ENCODE peak calls at places on chromosome 18, in eight cellular contexts. R, W, D, B, I, M, F and C are unnamed samples.

GRCh38 chr18:22551536-22552151 is 133.9 kb upstream of the CTAGE1 start:
- DNase-seq in R (no peak), W (no peak), D (no peak), B (no peak), I (no peak), M (no peak), F (no peak), C (no peak)

GRCh38 chr18:62399781-62400308 is 74.7 kb downstream of the TNFRSF11A start:
- DNase-seq in R (peak; percentile 84), W (no peak), D (no peak), B (no peak), I (no peak), M (peak; percentile 42), F (no peak), C (no peak)

GRCh38 chr18:59885579-59886163 is 14.1 kb upstream of the PMAIP1 start:
- DNase-seq in R (no peak), W (no peak), D (no peak), B (no peak), I (peak; percentile 70), M (no peak), F (no peak), C (no peak)

GRCh38 chr18:37712776-37713175 is 147.2 kb upstream of the CELF4 start:
- DNase-seq in R (no peak), W (no peak), D (no peak), B (no peak), I (no peak), M (no peak), F (no peak), C (no peak)

GRCh38 chr18:63119647-63120046 is 199.9 kb downstream of the BCL2 start:
- DNase-seq in R (no peak), W (no peak), D (no peak), B (no peak), I (no peak), M (peak; percentile 62), F (no peak), C (no peak)

GRCh38 chr18:11987527-11987926 is 6.2 kb downstream of the IMPA2 start:
- DNase-seq in R (no peak), W (peak; percentile 55), D (no peak), B (no peak), I (no peak), M (no peak), F (no peak), C (no peak)

GRCh38 chr18:51151568-51152511 is 45.6 kb downstream of the MEX3C start:
- DNase-seq in R (no peak), W (no peak), D (peak; percentile 85), B (no peak), I (no peak), M (peak; percentile 10), F (peak; percentile 28), C (no peak)

GRCh38 chr18:58682429-58683069 is 11.3 kb downstream of the MALT1 start:
- DNase-seq in R (peak; percentile 66), W (no peak), D (no peak), B (peak; percentile 52), I (peak; percentile 85), M (peak; percentile 55), F (no peak), C (no peak)

GRCh38 chr18:73768043-73768442 is 379.6 kb downstream of the FBXO15 start:
- DNase-seq in R (no peak), W (no peak), D (no peak), B (no peak), I (no peak), M (no peak), F (no peak), C (no peak)

GRCh38 chr18:61865466-61866165 is 27.2 kb downstream of the RNF152 start:
- DNase-seq in R (no peak), W (no peak), D (no peak), B (no peak), I (no peak), M (peak; percentile 76), F (no peak), C (no peak)

GRCh38 chr18:48902856-48903601 is 47.7 kb downstream of the SMAD7 start:
- DNase-seq in R (peak; percentile 39), W (peak; percentile 90), D (no peak), B (peak; percentile 81), I (peak; percentile 80), M (no peak), F (no peak), C (peak; percentile 84)

GRCh38 chr18:68714356-68714706 is 577 bp downstream of the TMX3 start:
- DNase-seq in R (peak; percentile 58), W (no peak), D (no peak), B (no peak), I (no peak), M (no peak), F (no peak), C (peak; percentile 70)

GRCh38 chr18:48129621-48130082 is 199.2 kb upstream of the SMAD2 start:
- DNase-seq in R (no peak), W (no peak), D (no peak), B (no peak), I (no peak), M (peak; percentile 96), F (no peak), C (no peak)

GRCh38 chr18:23828426-23828825 is 139.2 kb downstream of the LAMA3 start:
- DNase-seq in R (peak; percentile 67), W (no peak), D (no peak), B (no peak), I (no peak), M (peak; percentile 20), F (no peak), C (no peak)

GRCh38 chr18:23963443-23964185 is 50.9 kb upstream of the TTC39C start:
- DNase-seq in R (peak; percentile 43), W (no peak), D (no peak), B (no peak), I (no peak), M (peak; percentile 82), F (no peak), C (no peak)

GRCh38 chr18:6976935-6977334 is 140.7 kb downstream of the LAMA1 start:
- DNase-seq in R (peak; percentile 77), W (no peak), D (no peak), B (no peak), I (no peak), M (no peak), F (no peak), C (no peak)

GRCh38 chr18:5196253-5197031 is 615 bp downstream of the AKAIN1 start:
- DNase-seq in R (no peak), W (no peak), D (no peak), B (no peak), I (no peak), M (peak; percentile 16), F (no peak), C (peak; percentile 44)

GRCh38 chr18:32777049-32777448 is 4.2 kb upstream of the KLHL14 start:
- DNase-seq in R (no peak), W (no peak), D (no peak), B (no peak), I (peak; percentile 2), M (peak; percentile 32), F (no peak), C (no peak)

GRCh38 chr18:51391731-51392130 is 194.2 kb upstream of the MEX3C start:
- DNase-seq in R (peak; percentile 55), W (no peak), D (no peak), B (no peak), I (no peak), M (no peak), F (no peak), C (no peak)

GRCh38 chr18:26532367-26533340 is 15.7 kb downstream of the KCTD1 start:
- DNase-seq in R (peak; percentile 83), W (no peak), D (no peak), B (no peak), I (no peak), M (no peak), F (no peak), C (no peak)

GRCh38 chr18:905948-906415 is 1.3 kb downstream of the ADCYAP1 start:
- DNase-seq in R (no peak), W (no peak), D (peak; percentile 51), B (no peak), I (no peak), M (no peak), F (no peak), C (no peak)

GRCh38 chr18:30957086-30957485 is 85.5 kb downstream of the DSC3 start:
- DNase-seq in R (no peak), W (no peak), D (no peak), B (no peak), I (no peak), M (no peak), F (no peak), C (no peak)

GRCh38 chr18:64027931-64028695 is 58.2 kb downstream of the SERPINB8 start:
- DNase-seq in R (no peak), W (no peak), D (no peak), B (no peak), I (no peak), M (no peak), F (no peak), C (no peak)

GRCh38 chr18:74963820-74964446 is 245.0 kb downstream of the PTGR3 start:
- DNase-seq in R (peak; percentile 57), W (no peak), D (no peak), B (no peak), I (peak; percentile 16), M (peak; percentile 58), F (no peak), C (no peak)

GRCh38 chr18:33866386-33866785 is 288.4 kb downstream of the ASXL3 start:
- DNase-seq in R (no peak), W (no peak), D (no peak), B (no peak), I (no peak), M (no peak), F (no peak), C (no peak)

GRCh38 chr18:72993245-72993644 is 125.5 kb upstream of the NETO1 start:
- DNase-seq in R (no peak), W (no peak), D (no peak), B (no peak), I (no peak), M (peak; percentile 77), F (no peak), C (no peak)

GRCh38 chr18:37322497-37323035 is 243.0 kb downstream of the CELF4 start:
- DNase-seq in R (peak; percentile 75), W (peak; percentile 79), D (peak; percentile 51), B (peak; percentile 42), I (no peak), M (peak; percentile 85), F (no peak), C (no peak)

GRCh38 chr18:50775726-50776125 is 44.1 kb downstream of the MRO start:
- DNase-seq in R (no peak), W (no peak), D (no peak), B (no peak), I (no peak), M (no peak), F (no peak), C (no peak)

GRCh38 chr18:44834867-44835469 is 154.3 kb downstream of the SETBP1 start:
- DNase-seq in R (no peak), W (no peak), D (no peak), B (no peak), I (no peak), M (no peak), F (no peak), C (no peak)

GRCh38 chr18:12328179-12328823 is 20.3 kb downstream of the TUBB6 start:
- DNase-seq in R (no peak), W (peak; percentile 61), D (peak; percentile 47), B (no peak), I (no peak), M (no peak), F (no peak), C (peak; percentile 53)

GRCh38 chr18:32048507-32049091 is 30.0 kb downstream of the RNF125 start:
- DNase-seq in R (no peak), W (no peak), D (no peak), B (peak; percentile 55), I (peak; percentile 63), M (no peak), F (no peak), C (no peak)

GRCh38 chr18:69109686-69110085 is 291.0 kb upstream of the DOK6 start:
- DNase-seq in R (no peak), W (no peak), D (no peak), B (no peak), I (peak; percentile 16), M (no peak), F (no peak), C (no peak)